ENCODE peak calls at places on chromosome 14, in four cellular contexts. A is neural progenitor cell, U is mammary epithelial cell, I is endothelial cell of umbilical vein. X is an unnamed sample. For H3K9me3 and H3K4me1, the result is how much of the 10 kb centered on the place peaks cover.

GRCh38 chr14:28143340-28143739 is 623.2 kb upstream of the FOXG1 start:
- DNase-seq in U (no peak), I (no peak), A (peak), X (no peak)

GRCh38 chr14:95232894-95233584 is 75.7 kb upstream of the DICER1 start:
- DNase-seq in A (no peak), U (no peak), I (no peak), X (no peak)

GRCh38 chr14:97730706-97731105 is 933.5 kb downstream of the VRK1 start:
- DNase-seq in U (no peak), A (no peak), I (no peak), X (no peak)

GRCh38 chr14:59803052-59803451 is 67.5 kb downstream of the RTN1 start:
- DNase-seq in I (no peak), A (no peak), U (no peak), X (no peak)

GRCh38 chr14:72710212-72710611 is 183.7 kb downstream of the DPF3 start:
- DNase-seq in A (no peak), U (no peak), I (no peak), X (peak)

GRCh38 chr14:77991128-77991772 is 178.9 kb upstream of the NRXN3 start:
- DNase-seq in I (no peak), A (peak), U (no peak), X (no peak)

GRCh38 chr14:35565896-35566464 is 32.0 kb downstream of the INSM2 start:
- DNase-seq in I (no peak), A (no peak), U (no peak), X (no peak)

GRCh38 chr14:94582199-94582750 is 1.0 kb downstream of the SERPINA5 start:
- DNase-seq in U (no peak), I (no peak), A (no peak), X (no peak)

GRCh38 chr14:37060496-37061260 is 111.7 kb downstream of the SLC25A21 start:
- DNase-seq in U (no peak), I (no peak), A (no peak), X (no peak)

GRCh38 chr14:23068792-23069412 is 11.6 kb upstream of the CDH24 start:
- DNase-seq in U (peak), A (peak), I (peak), X (peak)

GRCh38 chr14:102528441-102529170 is 19.0 kb upstream of the ANKRD9 start:
- DNase-seq in U (no peak), A (no peak), I (peak), X (no peak)

GRCh38 chr14:100104006-100104352 is 38.8 kb downstream of the EVL start:
- DNase-seq in I (no peak), U (no peak), A (no peak), X (no peak)

GRCh38 chr14:59900536-59900935 is 19.4 kb upstream of the LRRC9 start:
- DNase-seq in A (no peak), I (no peak), U (no peak), X (no peak)

GRCh38 chr14:21748869-21749303 is 75.3 kb upstream of the OR4E1 start:
- DNase-seq in I (peak), U (peak), A (peak), X (peak)

GRCh38 chr14:44149597-44149996 is 357.5 kb downstream of the FSCB start:
- DNase-seq in I (no peak), A (peak), U (peak), X (no peak)

GRCh38 chr14:81384900-81385299 is 15.2 kb downstream of the STON2 start:
- DNase-seq in I (no peak), U (peak), A (peak), X (peak)

GRCh38 chr14:23436327-23437141 is 1.1 kb upstream of the MYH7 start:
- DNase-seq in U (no peak), A (peak), I (no peak), X (no peak)

GRCh38 chr14:53894456-53894855 is 62.2 kb downstream of the BMP4 start:
- DNase-seq in U (peak), I (peak), A (no peak), X (peak)

GRCh38 chr14:23094666-23095195 is at the start of gene ACIN1:
- DNase-seq in U (peak), A (peak), I (peak), X (peak)

GRCh38 chr14:72516936-72517408 is 376.9 kb downstream of the DPF3 start:
- DNase-seq in U (peak), A (peak), I (peak), X (peak)

GRCh38 chr14:37215345-37215744 is 17.6 kb downstream of the MIPOL1 start:
- DNase-seq in A (no peak), I (no peak), U (no peak), X (no peak)

GRCh38 chr14:102668291-102668873 is 75.9 kb downstream of the RCOR1 start:
- DNase-seq in U (no peak), A (no peak), I (no peak), X (no peak)

GRCh38 chr14:68042002-68042401 is 222.4 kb downstream of the RAD51B start:
- DNase-seq in A (no peak), U (no peak), I (no peak), X (no peak)
- H3K4me2 ChIP-seq in A (peak), U (no peak), I (no peak), X (no peak)

DNA sequence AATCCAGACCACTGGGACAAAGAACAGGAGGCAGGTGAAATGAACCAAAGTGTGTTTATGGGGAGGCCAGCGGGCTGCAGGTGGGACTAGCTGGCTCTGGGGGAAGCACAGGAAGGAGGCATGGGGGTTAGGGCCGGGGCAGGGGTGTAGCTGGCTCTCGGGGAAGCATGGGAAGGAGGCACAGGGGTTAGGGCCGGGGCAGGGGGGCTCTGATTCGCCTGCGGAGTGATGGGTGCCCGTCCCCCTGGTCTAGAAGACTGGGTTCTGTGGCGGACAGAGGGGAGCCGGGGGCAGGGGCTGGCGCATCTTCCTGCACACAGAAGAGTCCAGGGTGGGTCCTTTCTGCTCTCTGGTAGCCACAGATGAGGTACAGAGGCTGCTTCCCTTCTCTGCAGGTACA is 310.3 kb downstream of the TMEM121 start:
- DNase-seq in A (no peak), I (no peak), U (no peak), X (no peak)
- H3K9me3 ChIP-seq in A (under half), I (under half), U (under half), X (under half)

GRCh38 chr14:69042309-69043006 is 63.4 kb upstream of the ACTN1 start:
- DNase-seq in A (no peak), U (no peak), I (no peak), X (no peak)

GRCh38 chr14:69044296-69044695 is 65.2 kb upstream of the ACTN1 start:
- DNase-seq in I (no peak), U (no peak), A (no peak), X (no peak)

GRCh38 chr14:69041783-69042182 is 62.7 kb upstream of the ACTN1 start:
- DNase-seq in U (no peak), A (no peak), I (no peak), X (no peak)

GRCh38 chr14:69043598-69044267 is 64.6 kb upstream of the ACTN1 start:
- DNase-seq in I (peak), U (no peak), A (no peak), X (peak)

DNA sequence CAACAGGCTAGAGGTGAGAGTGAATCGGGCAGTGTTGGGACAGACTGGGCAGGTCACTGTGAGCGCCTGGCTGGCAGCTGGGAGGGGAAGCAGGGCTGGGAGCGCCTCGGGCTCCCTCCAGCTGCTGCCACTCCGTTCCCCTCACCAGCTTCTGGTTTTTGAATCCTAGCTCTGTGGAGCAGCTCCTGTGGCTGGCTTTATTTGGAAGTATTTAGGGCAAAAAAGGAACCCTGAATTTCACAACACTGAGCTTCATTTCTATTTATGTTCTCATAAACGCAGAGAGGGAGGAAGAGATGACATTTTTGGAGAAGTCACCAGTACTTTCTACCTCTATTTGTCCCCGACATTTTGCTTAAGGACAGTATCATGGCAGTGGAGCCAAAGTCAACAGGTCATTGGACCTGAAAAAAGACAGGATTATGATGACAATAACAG is 63.9 kb upstream of the ACTN1 start:
- DNase-seq in I (no peak), U (no peak), A (no peak), X (no peak)
- H3K4me1 ChIP-seq in I (half or more), U (under half), A (under half), X (under half)

GRCh38 chr14:88013750-88014349 is 8.9 kb downstream of the GPR65 start:
- DNase-seq in I (peak), U (peak), A (peak), X (peak)
- H3K4me2 ChIP-seq in I (no peak), U (no peak), A (no peak), X (no peak)

DNA sequence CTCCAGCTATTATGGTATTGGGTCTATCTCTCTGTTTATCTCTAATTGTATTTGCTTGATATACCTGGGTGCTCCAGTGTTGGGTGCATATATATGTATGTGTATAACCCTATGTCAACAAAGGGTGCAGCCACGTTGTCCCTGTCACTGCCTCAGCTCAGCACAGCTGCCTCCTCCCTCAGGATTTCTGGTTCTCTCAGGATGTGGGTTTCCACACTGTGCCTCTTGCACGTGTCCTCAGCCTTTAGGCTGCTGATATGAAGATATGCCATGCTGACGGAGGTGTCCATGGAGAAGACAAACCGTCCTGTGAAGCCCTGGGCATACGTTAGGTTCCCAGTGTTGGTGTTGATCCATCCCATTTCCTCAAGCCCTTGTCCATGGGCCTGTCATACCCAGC is 791.2 kb downstream of the TMEM121 start:
- DNase-seq in U (no peak), A (no peak), I (no peak), X (no peak)
- H3K9me3 ChIP-seq in U (under half), A (under half), I (under half), X (under half)